ENCODE peak calls at places on chromosomes 16 and 17, in nine cellular contexts. T is AG09319; A is testis; Z is MG63; O is activated T-cell treated with anti-CD3 and anti-CD28 coated beads, Interleukin-2, amount 50 U/mL, for 72 hours; P is activated naive CD8-positive, alpha-beta T cell treated with anti-CD3 and anti-CD28 coated beads for 36 hours; Y is Jurkat, Clone E6-1; J is GM19239; I is HFFc6. L is an unnamed sample.

GRCh38 chr17:50863221-50863843 is 2.8 kb downstream of the TOB1 start:
- DNase-seq in T (no peak), A (peak; percentile 73), Z (peak; percentile 40), O (peak; percentile 61), P (peak; percentile 30), Y (no peak), J (no peak), I (peak; percentile 23), L (peak; percentile 44)

GRCh38 chr16:66682271-66682670 is 14.3 kb downstream of the CMTM4 start:
- DNase-seq in T (no peak), A (no peak), Z (no peak), O (no peak), P (no peak), Y (no peak), J (no peak), I (no peak), L (no peak)

GRCh38 chr16:50984688-50985087 is 166.4 kb downstream of the SALL1 start:
- DNase-seq in T (no peak), A (no peak), Z (no peak), O (no peak), P (no peak), Y (no peak), J (no peak), I (no peak), L (no peak)

GRCh38 chr17:7745748-7746470 is 28.4 kb downstream of the DNAH2 start:
- DNase-seq in T (peak; percentile 57), A (no peak), Z (peak; percentile 79), O (no peak), P (no peak), Y (no peak), J (no peak), I (peak; percentile 86), L (peak; percentile 89)

GRCh38 chr17:75194879-75195278 is 10.6 kb upstream of the NUP85 start:
- DNase-seq in T (no peak), A (no peak), Z (no peak), O (no peak), P (no peak), Y (no peak), J (no peak), I (peak; percentile 34), L (peak; percentile 87)

GRCh38 chr16:30110661-30111060 is 2.7 kb downstream of the GDPD3 start:
- DNase-seq in T (no peak), A (no peak), Z (no peak), O (no peak), P (no peak), Y (no peak), J (no peak), I (no peak), L (peak; percentile 45)

GRCh38 chr16:4661661-4662060 is 31.7 kb upstream of the NUDT16L1 start:
- DNase-seq in T (no peak), A (no peak), Z (no peak), O (no peak), P (no peak), Y (peak; percentile 85), J (no peak), I (no peak), L (peak; percentile 85)

GRCh38 chr16:81061307-81061640 is 15.8 kb downstream of the C16orf46 start:
- DNase-seq in T (no peak), A (no peak), Z (no peak), O (no peak), P (no peak), Y (no peak), J (no peak), I (no peak), L (no peak)

GRCh38 chr16:15482068-15482747 is 47.8 kb downstream of the BMERB1 start:
- DNase-seq in T (peak; percentile 82), A (no peak), Z (peak; percentile 95), O (peak; percentile 25), P (peak; percentile 59), Y (no peak), J (no peak), I (peak; percentile 96), L (peak; percentile 99)

GRCh38 chr16:54490089-54490488 is 203.5 kb upstream of the IRX3 start:
- DNase-seq in T (no peak), A (no peak), Z (no peak), O (no peak), P (no peak), Y (no peak), J (no peak), I (no peak), L (no peak)

GRCh38 chr17:45719335-45720071 is 64.6 kb upstream of the CRHR1 start:
- DNase-seq in T (peak; percentile 10), A (no peak), Z (peak; percentile 88), O (no peak), P (peak; percentile 4), Y (peak; percentile 54), J (no peak), I (peak; percentile 90), L (peak; percentile 93)

GRCh38 chr16:35176449-35176848 is 1717.0 kb downstream of the TP53TG3F start:
- DNase-seq in T (no peak), A (no peak), Z (no peak), O (no peak), P (no peak), Y (no peak), J (no peak), I (no peak), L (no peak)

GRCh38 chr16:48498761-48499600 is 111.0 kb downstream of the N4BP1 start:
- DNase-seq in T (peak; percentile 58), A (no peak), Z (peak; percentile 12), O (no peak), P (no peak), Y (no peak), J (no peak), I (peak; percentile 42), L (no peak)

GRCh38 chr16:31452631-31453106 is 6.6 kb upstream of the ARMC5 start:
- DNase-seq in T (peak; percentile 83), A (peak; percentile 40), Z (peak; percentile 77), O (no peak), P (no peak), Y (no peak), J (no peak), I (peak; percentile 94), L (peak; percentile 94)

GRCh38 chr17:30824002-30824355 is 513 bp downstream of the CRLF3 start:
- DNase-seq in T (no peak), A (no peak), Z (peak; percentile 20), O (peak; percentile 54), P (peak; percentile 50), Y (no peak), J (peak; percentile 17), I (no peak), L (no peak)

GRCh38 chr16:56657555-56658430 is at the start of gene MT1F:
- DNase-seq in T (no peak), A (peak; percentile 85), Z (no peak), O (peak; percentile 71), P (peak; percentile 81), Y (no peak), J (peak; percentile 40), I (no peak), L (no peak)

GRCh38 chr17:70875729-70876344 is 706.5 kb downstream of the KCNJ2 start:
- DNase-seq in T (no peak), A (no peak), Z (no peak), O (no peak), P (no peak), Y (no peak), J (no peak), I (no peak), L (no peak)

GRCh38 chr17:12591336-12591735 is 74.4 kb upstream of the MYOCD start:
- DNase-seq in T (no peak), A (no peak), Z (no peak), O (no peak), P (no peak), Y (no peak), J (no peak), I (peak; percentile 6), L (no peak)

GRCh38 chr16:57689772-57690558 is 4.6 kb upstream of the DRC7 start:
- DNase-seq in T (no peak), A (no peak), Z (no peak), O (peak; percentile 49), P (peak; percentile 62), Y (peak; percentile 97), J (peak; percentile 46), I (no peak), L (no peak)

GRCh38 chr17:7834554-7834890 is 505 bp downstream of the KDM6B start:
- DNase-seq in T (no peak), A (peak; percentile 76), Z (peak; percentile 73), O (peak; percentile 37), P (peak; percentile 42), Y (no peak), J (no peak), I (no peak), L (peak; percentile 49)

GRCh38 chr17:13114601-13115024 is 96.8 kb upstream of the ELAC2 start:
- DNase-seq in T (peak; percentile 36), A (peak; percentile 56), Z (peak; percentile 15), O (no peak), P (peak; percentile 8), Y (no peak), J (peak; percentile 9), I (peak; percentile 20), L (peak; percentile 54)

GRCh38 chr17:41864498-41864836 is 756 bp downstream of the KLHL11 start:
- DNase-seq in T (no peak), A (peak; percentile 62), Z (no peak), O (no peak), P (no peak), Y (no peak), J (peak; percentile 31), I (no peak), L (no peak)

GRCh38 chr16:57614546-57615343 is 13.7 kb upstream of the ADGRG1 start:
- DNase-seq in T (no peak), A (no peak), Z (no peak), O (peak; percentile 69), P (peak; percentile 76), Y (no peak), J (no peak), I (no peak), L (no peak)

GRCh38 chr17:47119746-47120520 is 69.2 kb downstream of the CDC27 start:
- DNase-seq in T (peak; percentile 10), A (no peak), Z (no peak), O (no peak), P (no peak), Y (no peak), J (no peak), I (peak; percentile 67), L (peak; percentile 36)